ENCODE peak calls at places on chromosomes 7 and 10, in five cellular contexts. One of them, this sample, is unnamed.

GRCh38 chr10:33260403-33261239 is 73.8 kb downstream of the NRP1 start:
- DNase-seq in fibroblast of lung: peak
- DNase-seq in esophagus muscularis mucosa: no peak
- DNase-seq in Calu3: no peak
- DNase-seq in HTR-8/SVneo: no peak
- DNase-seq in this sample: peak

GRCh38 chr7:98224701-98225181 is 13.5 kb downstream of the BHLHA15 start:
- DNase-seq in fibroblast of lung: no peak
- DNase-seq in esophagus muscularis mucosa: no peak
- DNase-seq in Calu3: no peak
- DNase-seq in HTR-8/SVneo: no peak
- DNase-seq in this sample: no peak

GRCh38 chr7:47336178-47337020 is 245.5 kb downstream of the TNS3 start:
- DNase-seq in fibroblast of lung: peak
- DNase-seq in esophagus muscularis mucosa: no peak
- DNase-seq in Calu3: no peak
- DNase-seq in HTR-8/SVneo: no peak
- DNase-seq in this sample: peak

GRCh38 chr7:101362334-101363195 is at the start of gene COL26A1:
- DNase-seq in fibroblast of lung: peak
- DNase-seq in esophagus muscularis mucosa: no peak
- DNase-seq in Calu3: peak
- DNase-seq in HTR-8/SVneo: no peak
- DNase-seq in this sample: peak

GRCh38 chr7:90455163-90456030 is 14.0 kb upstream of the PTTG1IP2 start:
- DNase-seq in fibroblast of lung: peak
- DNase-seq in esophagus muscularis mucosa: no peak
- DNase-seq in Calu3: peak
- DNase-seq in HTR-8/SVneo: peak
- DNase-seq in this sample: no peak

GRCh38 chr7:1883834-1884582 is 213.9 kb downstream of the ELFN1 start:
- DNase-seq in fibroblast of lung: no peak
- DNase-seq in esophagus muscularis mucosa: no peak
- DNase-seq in Calu3: no peak
- DNase-seq in HTR-8/SVneo: no peak
- DNase-seq in this sample: no peak

GRCh38 chr10:14276200-14276599 is 54.5 kb downstream of the FRMD4A start:
- DNase-seq in fibroblast of lung: no peak
- DNase-seq in esophagus muscularis mucosa: peak
- DNase-seq in Calu3: no peak
- DNase-seq in HTR-8/SVneo: no peak
- DNase-seq in this sample: no peak

GRCh38 chr10:480928-481551 is 208.4 kb downstream of the DIP2C start:
- DNase-seq in fibroblast of lung: peak
- DNase-seq in esophagus muscularis mucosa: no peak
- DNase-seq in Calu3: no peak
- DNase-seq in HTR-8/SVneo: no peak
- DNase-seq in this sample: peak

GRCh38 chr7:1641661-1642260 is 28.3 kb upstream of the ELFN1 start:
- DNase-seq in fibroblast of lung: no peak
- DNase-seq in esophagus muscularis mucosa: no peak
- DNase-seq in Calu3: no peak
- DNase-seq in HTR-8/SVneo: no peak
- DNase-seq in this sample: no peak

GRCh38 chr10:61975107-61975932 is 73.8 kb downstream of the ARID5B start:
- DNase-seq in fibroblast of lung: peak
- DNase-seq in esophagus muscularis mucosa: no peak
- DNase-seq in Calu3: no peak
- DNase-seq in HTR-8/SVneo: peak
- DNase-seq in this sample: no peak